ENCODE peak calls at places on chromosome 3, in seven cellular contexts. One of them, this sample, is unnamed.

GRCh38 chr3:117708601-117709000 is 999.0 kb downstream of the TUSC7 start:
- DNase-seq in KBM-7: no peak
- DNase-seq in fibroblast of mammary gland: peak
- DNase-seq in activated T-cell treated with anti-CD3 and anti-CD28 coated beads for 1 hour: no peak
- DNase-seq in frontal cortex: no peak
- DNase-seq in activated effector memory CD4-positive, alpha-beta T cell treated with anti-CD3 and anti-CD28 coated beads, Interleukin-2, amount 50 U/mL, for 16 hours: no peak
- DNase-seq in DMS79: no peak
- DNase-seq in this sample: no peak

GRCh38 chr3:194536883-194537637 is 50.3 kb upstream of the ATP13A3 start:
- DNase-seq in frontal cortex: no peak
- DNase-seq in activated effector memory CD4-positive, alpha-beta T cell treated with anti-CD3 and anti-CD28 coated beads, Interleukin-2, amount 50 U/mL, for 16 hours: no peak
- DNase-seq in DMS79: peak
- DNase-seq in activated T-cell treated with anti-CD3 and anti-CD28 coated beads for 1 hour: no peak
- DNase-seq in fibroblast of mammary gland: no peak
- DNase-seq in KBM-7: peak
- DNase-seq in this sample: no peak

GRCh38 chr3:34419801-34420200 is 621.4 kb downstream of the PDCD6IP start:
- DNase-seq in fibroblast of mammary gland: no peak
- DNase-seq in DMS79: no peak
- DNase-seq in activated effector memory CD4-positive, alpha-beta T cell treated with anti-CD3 and anti-CD28 coated beads, Interleukin-2, amount 50 U/mL, for 16 hours: no peak
- DNase-seq in KBM-7: peak
- DNase-seq in frontal cortex: no peak
- DNase-seq in activated T-cell treated with anti-CD3 and anti-CD28 coated beads for 1 hour: no peak
- DNase-seq in this sample: no peak

GRCh38 chr3:99686955-99687612 is 48.7 kb downstream of the COL8A1 start:
- DNase-seq in KBM-7: peak
- DNase-seq in frontal cortex: peak
- DNase-seq in activated effector memory CD4-positive, alpha-beta T cell treated with anti-CD3 and anti-CD28 coated beads, Interleukin-2, amount 50 U/mL, for 16 hours: peak
- DNase-seq in DMS79: no peak
- DNase-seq in activated T-cell treated with anti-CD3 and anti-CD28 coated beads for 1 hour: peak
- DNase-seq in fibroblast of mammary gland: peak
- DNase-seq in this sample: no peak

GRCh38 chr3:56837196-56837955 is 35.6 kb upstream of the ARHGEF3 start:
- DNase-seq in activated effector memory CD4-positive, alpha-beta T cell treated with anti-CD3 and anti-CD28 coated beads, Interleukin-2, amount 50 U/mL, for 16 hours: no peak
- DNase-seq in fibroblast of mammary gland: no peak
- DNase-seq in frontal cortex: no peak
- DNase-seq in KBM-7: peak
- DNase-seq in activated T-cell treated with anti-CD3 and anti-CD28 coated beads for 1 hour: no peak
- DNase-seq in DMS79: no peak
- DNase-seq in this sample: no peak

GRCh38 chr3:120113128-120114116 is 19.2 kb upstream of the GSK3B start:
- DNase-seq in activated effector memory CD4-positive, alpha-beta T cell treated with anti-CD3 and anti-CD28 coated beads, Interleukin-2, amount 50 U/mL, for 16 hours: no peak
- DNase-seq in activated T-cell treated with anti-CD3 and anti-CD28 coated beads for 1 hour: no peak
- DNase-seq in frontal cortex: no peak
- DNase-seq in DMS79: no peak
- DNase-seq in fibroblast of mammary gland: peak
- DNase-seq in KBM-7: no peak
- DNase-seq in this sample: no peak

GRCh38 chr3:10447527-10448260 is 57.7 kb downstream of the ATP2B2 start:
- DNase-seq in activated effector memory CD4-positive, alpha-beta T cell treated with anti-CD3 and anti-CD28 coated beads, Interleukin-2, amount 50 U/mL, for 16 hours: no peak
- DNase-seq in fibroblast of mammary gland: no peak
- DNase-seq in activated T-cell treated with anti-CD3 and anti-CD28 coated beads for 1 hour: no peak
- DNase-seq in DMS79: no peak
- DNase-seq in KBM-7: no peak
- DNase-seq in frontal cortex: peak
- DNase-seq in this sample: no peak

GRCh38 chr3:99637041-99637380 is 1.4 kb upstream of the COL8A1 start:
- DNase-seq in frontal cortex: no peak
- DNase-seq in DMS79: no peak
- DNase-seq in activated effector memory CD4-positive, alpha-beta T cell treated with anti-CD3 and anti-CD28 coated beads, Interleukin-2, amount 50 U/mL, for 16 hours: no peak
- DNase-seq in activated T-cell treated with anti-CD3 and anti-CD28 coated beads for 1 hour: no peak
- DNase-seq in fibroblast of mammary gland: no peak
- DNase-seq in KBM-7: no peak
- DNase-seq in this sample: no peak

GRCh38 chr3:148147896-148148295 is 549.8 kb upstream of the AGTR1 start:
- DNase-seq in DMS79: no peak
- DNase-seq in fibroblast of mammary gland: peak
- DNase-seq in activated effector memory CD4-positive, alpha-beta T cell treated with anti-CD3 and anti-CD28 coated beads, Interleukin-2, amount 50 U/mL, for 16 hours: no peak
- DNase-seq in KBM-7: no peak
- DNase-seq in activated T-cell treated with anti-CD3 and anti-CD28 coated beads for 1 hour: no peak
- DNase-seq in frontal cortex: no peak
- DNase-seq in this sample: no peak